ENCODE peak calls at places on chromosomes 3 and 15, in five cellular contexts. Q is cardiac fibroblast; A is activated T-helper 1 cell treated with Interleukin-2 at 50 U/mL for 16 hours; I is EH; B is activated CD8-positive, alpha-beta memory T cell treated with anti-CD3 and anti-CD28 coated beads for 48 hours. Y is an unnamed sample.

GRCh38 chr3:76415384-76415783 is 624.5 kb upstream of the ROBO2 start:
- DNase-seq in A (no peak), Q (no peak), B (no peak), I (no peak), Y (no peak)

GRCh38 chr3:42043116-42043796 is 47.9 kb upstream of the TRAK1 start:
- DNase-seq in I (peak), A (no peak), Q (peak), B (no peak), Y (no peak)

GRCh38 chr3:160801386-160802118 is 45.5 kb downstream of the PPM1L start:
- DNase-seq in B (no peak), Q (peak), A (no peak), I (no peak), Y (peak)

GRCh38 chr3:188712257-188712924 is 459.4 kb upstream of the TPRG1 start:
- DNase-seq in A (no peak), I (peak), B (no peak), Q (peak), Y (no peak)

GRCh38 chr3:186107148-186108105 is 1.5 kb downstream of the ETV5 start:
- DNase-seq in A (peak), I (peak), B (no peak), Q (peak), Y (peak)

GRCh38 chr15:22831473-22831872 is 7.0 kb upstream of the NIPA2 start:
- DNase-seq in B (no peak), I (peak), A (no peak), Q (peak), Y (no peak)

GRCh38 chr3:124026516-124026915 is 34.6 kb upstream of the ROPN1 start:
- DNase-seq in Q (no peak), B (no peak), A (no peak), I (no peak), Y (no peak)

GRCh38 chr3:144187531-144188230 is 216.1 kb downstream of the DIPK2A start:
- DNase-seq in Q (peak), A (no peak), I (peak), B (no peak), Y (no peak)

GRCh38 chr3:142947799-142948575 is 15.5 kb downstream of the PAQR9 start:
- DNase-seq in A (no peak), B (no peak), Q (peak), I (peak), Y (no peak)

GRCh38 chr3:29410200-29410599 is 129.3 kb downstream of the RBMS3 start:
- DNase-seq in I (no peak), B (no peak), A (no peak), Q (no peak), Y (no peak)

GRCh38 chr15:34737379-34737928 is 17.3 kb downstream of the GJD2 start:
- DNase-seq in A (no peak), I (peak), Q (no peak), B (no peak), Y (no peak)

GRCh38 chr15:28027714-28028076 is 71.4 kb downstream of the OCA2 start:
- DNase-seq in I (no peak), A (no peak), Q (no peak), B (no peak), Y (no peak)

GRCh38 chr3:46334911-46335478 is 18.9 kb upstream of the CCR2 start:
- DNase-seq in A (no peak), I (peak), B (no peak), Q (peak), Y (no peak)

GRCh38 chr3:34842706-34843478 is 796.4 kb upstream of the ARPP21 start:
- DNase-seq in I (peak), A (no peak), B (no peak), Q (no peak), Y (no peak)

GRCh38 chr3:3102751-3103150 is 7.4 kb downstream of the IL5RA start:
- DNase-seq in A (no peak), I (no peak), Q (no peak), B (no peak), Y (no peak)

GRCh38 chr3:113138839-113139743 is 72.3 kb upstream of the BOC start:
- DNase-seq in B (no peak), A (no peak), I (no peak), Q (no peak), Y (no peak)